ENCODE peak calls at places on chromosomes 2 and 18, in five cellular contexts. U, W, G, F and R are unnamed samples.

GRCh38 chr2:46776687-46777327 is 138.8 kb downstream of the MCFD2 start:
- DNase-seq in U (peak), F (peak), W (no peak), G (peak), R (no peak)

GRCh38 chr18:44715841-44716240 is 35.2 kb downstream of the SETBP1 start:
- DNase-seq in W (no peak), U (no peak), F (no peak), G (no peak), R (no peak)

GRCh38 chr18:12843420-12844346 is 40.4 kb downstream of the PTPN2 start:
- DNase-seq in U (peak), G (no peak), W (no peak), F (no peak), R (no peak)

GRCh38 chr18:62825382-62825781 is 110.0 kb downstream of the PHLPP1 start:
- DNase-seq in G (no peak), F (no peak), W (no peak), U (no peak), R (no peak)

GRCh38 chr2:49936965-49937364 is 782.6 kb upstream of the FSHR start:
- DNase-seq in U (peak), W (no peak), F (no peak), G (no peak), R (no peak)

GRCh38 chr2:223068036-223068435 is 16.0 kb downstream of the KCNE4 start:
- DNase-seq in F (no peak), U (no peak), W (no peak), G (no peak), R (no peak)

GRCh38 chr2:233072838-233073237 is 12.7 kb downstream of the INPP5D start:
- DNase-seq in W (no peak), G (no peak), F (no peak), U (peak), R (peak)

GRCh38 chr2:112996635-112997034 is 8.6 kb upstream of the IL36A start:
- DNase-seq in F (peak), W (no peak), G (no peak), U (no peak), R (no peak)

GRCh38 chr2:158997037-158997785 is 28.8 kb downstream of the TANC1 start:
- DNase-seq in F (no peak), W (no peak), U (no peak), G (no peak), R (no peak)

GRCh38 chr2:175807031-175807873 is 194.8 kb downstream of the LNPK start:
- DNase-seq in F (no peak), U (no peak), G (no peak), W (no peak), R (no peak)

GRCh38 chr2:104599802-104600510 is 254.0 kb upstream of the POU3F3 start:
- DNase-seq in W (no peak), G (no peak), F (no peak), U (no peak), R (no peak)

GRCh38 chr2:190781604-190782198 is 98.9 kb upstream of the GLS start:
- DNase-seq in G (no peak), W (no peak), F (peak), U (peak), R (no peak)

GRCh38 chr18:56799756-56800155 is 148.6 kb downstream of the WDR7 start:
- DNase-seq in G (no peak), U (no peak), F (no peak), W (no peak), R (no peak)

GRCh38 chr2:132758995-132759394 is 89.0 kb upstream of the LYPD1 start:
- DNase-seq in G (no peak), W (no peak), F (no peak), U (no peak), R (no peak)

GRCh38 chr2:215918901-215919585 is 94.3 kb downstream of the MREG start:
- DNase-seq in F (no peak), W (no peak), U (no peak), G (no peak), R (no peak)

GRCh38 chr2:8165550-8165949 is 516.3 kb upstream of the ID2 start:
- DNase-seq in W (no peak), F (no peak), G (no peak), U (no peak), R (no peak)

GRCh38 chr2:172460780-172461201 is 33.4 kb downstream of the ITGA6 start:
- DNase-seq in U (no peak), F (no peak), G (no peak), W (no peak), R (no peak)

GRCh38 chr2:231752056-231752455 is 29.0 kb downstream of the PDE6D start:
- DNase-seq in F (no peak), G (no peak), W (no peak), U (no peak), R (no peak)

GRCh38 chr2:128726221-128726620 is 407.6 kb upstream of the HS6ST1 start:
- DNase-seq in U (no peak), G (no peak), F (no peak), W (no peak), R (no peak)

GRCh38 chr2:210169871-210170441 is 1.3 kb downstream of the KANSL1L start:
- DNase-seq in U (no peak), W (no peak), G (no peak), F (peak), R (no peak)

GRCh38 chr2:39851691-39852110 is 72.6 kb upstream of the THUMPD2 start:
- DNase-seq in W (no peak), U (peak), G (no peak), F (peak), R (no peak)

GRCh38 chr2:143123911-143124310 is 5.3 kb upstream of the ARHGAP15 start:
- DNase-seq in G (no peak), F (no peak), U (no peak), W (no peak), R (no peak)

GRCh38 chr2:73116182-73116960 is 3.6 kb upstream of the RAB11FIP5 start:
- DNase-seq in F (no peak), G (no peak), U (no peak), W (no peak), R (no peak)

GRCh38 chr2:232781765-232782164 is 5.4 kb upstream of the KCNJ13 start:
- DNase-seq in F (peak), U (no peak), W (no peak), G (no peak), R (no peak)

GRCh38 chr18:79679552-79680099 is at the start of gene CTDP1:
- DNase-seq in W (peak), G (peak), U (peak), F (peak), R (peak)

GRCh38 chr2:12694990-12695774 is 21.6 kb upstream of the TRIB2 start:
- DNase-seq in W (no peak), F (no peak), U (no peak), G (no peak), R (no peak)

GRCh38 chr2:16763493-16763899 is 97.9 kb upstream of the CYRIA start:
- DNase-seq in F (no peak), W (no peak), G (no peak), U (no peak), R (no peak)

GRCh38 chr2:6069354-6069753 is 377.2 kb downstream of the SOX11 start:
- DNase-seq in U (peak), W (no peak), F (no peak), G (no peak), R (no peak)